ENCODE peak calls at places on chromosome 5, in five cellular contexts. J, K, N, I and C are unnamed samples.

GRCh38 chr5:141866111-141866510 is 12.1 kb downstream of the PCDH1 start:
- DNase-seq in I (no peak), K (no peak), N (peak; percentile 62), J (no peak), C (no peak)

GRCh38 chr5:176639981-176640380 is 7.3 kb upstream of the TSPAN17 start:
- DNase-seq in I (no peak), N (no peak), J (no peak), K (no peak), C (peak; percentile 35)

GRCh38 chr5:181151146-181151545 is 3.8 kb downstream of the OR2V2 start:
- DNase-seq in K (no peak), J (no peak), I (no peak), N (no peak), C (no peak)

GRCh38 chr5:15645376-15645775 is 145.4 kb downstream of the FBXL7 start:
- DNase-seq in K (no peak), I (no peak), N (no peak), J (peak; percentile 12), C (peak; percentile 38)

GRCh38 chr5:81225463-81225862 is 7.7 kb upstream of the CKMT2 start:
- DNase-seq in K (no peak), N (no peak), I (no peak), J (no peak), C (no peak)

GRCh38 chr5:65952259-65952658 is 25.9 kb downstream of the ERBIN start:
- DNase-seq in K (no peak), J (no peak), N (no peak), I (no peak), C (no peak)

GRCh38 chr5:41835625-41836024 is 34.6 kb downstream of the OXCT1 start:
- DNase-seq in K (no peak), J (peak; percentile 79), I (peak; percentile 66), N (peak; percentile 45), C (peak; percentile 78)

GRCh38 chr5:1477341-1477740 is 32.1 kb upstream of the SLC6A3 start:
- DNase-seq in J (no peak), N (peak; percentile 72), K (no peak), I (no peak), C (no peak)

GRCh38 chr5:141245250-141245717 is at the start of gene PCDHB15:
- DNase-seq in J (peak; percentile 3), N (no peak), I (no peak), K (peak; percentile 28), C (peak; percentile 7)

GRCh38 chr5:73464016-73464745 is 15.6 kb upstream of the FOXD1 start:
- DNase-seq in J (no peak), I (peak; percentile 65), K (no peak), N (no peak), C (peak; percentile 81)

GRCh38 chr5:17154211-17154996 is 63.0 kb upstream of the BASP1 start:
- DNase-seq in I (peak; percentile 62), K (no peak), N (no peak), J (no peak), C (peak; percentile 66)

GRCh38 chr5:91151947-91152346 is 231.2 kb downstream of the ARRDC3 start:
- DNase-seq in I (peak; percentile 76), J (peak; percentile 84), N (peak; percentile 64), K (no peak), C (peak; percentile 98)

GRCh38 chr5:56319281-56320242 is 86.4 kb upstream of the ANKRD55 start:
- DNase-seq in J (peak; percentile 67), I (no peak), K (no peak), N (peak; percentile 45), C (peak; percentile 95)

GRCh38 chr5:67182406-67182805 is 14.2 kb downstream of the CD180 start:
- DNase-seq in K (no peak), J (peak; percentile 77), N (peak; percentile 68), I (peak; percentile 41), C (peak; percentile 82)

GRCh38 chr5:157651623-157652376 is 438 bp downstream of the SOX30 start:
- DNase-seq in J (peak; percentile 42), I (no peak), K (peak; percentile 66), N (no peak), C (peak; percentile 53)
- TF ChIP-seq CTCF in J (peak; percentile 26), I (peak; percentile 33), K (peak; percentile 20), N (no peak), C (peak; percentile 23)

GRCh38 chr5:104298518-104298917 is 735.9 kb upstream of the NUDT12 start:
- DNase-seq in N (no peak), K (no peak), J (no peak), I (no peak), C (no peak)
- TF ChIP-seq CTCF in N (no peak), K (no peak), J (no peak), I (no peak), C (no peak)

DNA sequence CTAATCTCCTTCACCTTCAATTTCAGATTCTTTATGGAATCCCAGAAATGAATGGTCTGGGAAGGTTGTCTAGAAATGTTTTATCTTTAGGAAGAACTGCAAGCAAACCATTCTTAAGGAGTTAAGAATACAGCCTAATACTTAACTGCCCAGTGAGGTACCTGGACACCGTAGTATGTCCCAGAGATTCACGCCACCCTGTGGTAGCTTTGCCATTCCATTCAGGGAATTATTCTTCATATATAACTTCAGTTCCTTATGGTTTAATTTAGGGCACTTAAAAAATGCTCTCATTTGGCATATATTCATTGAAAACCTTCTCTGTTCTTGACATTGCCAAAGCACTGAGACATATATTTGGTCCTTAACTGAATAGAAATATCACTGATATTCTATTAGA is 49.7 kb downstream of the ACTBL2 start:
- DNase-seq in K (no peak), N (no peak), J (no peak), I (no peak), C (peak; percentile 67)
- TF ChIP-seq CTCF in K (no peak), N (no peak), J (peak; percentile 4), I (no peak), C (peak; percentile 36)

GRCh38 chr5:171330011-171330410 is 21.0 kb downstream of the TLX3 start:
- DNase-seq in I (no peak), J (no peak), N (no peak), K (no peak), C (no peak)

GRCh38 chr5:171322527-171322926 is 13.5 kb downstream of the TLX3 start:
- DNase-seq in N (no peak), I (no peak), K (no peak), J (no peak), C (no peak)

GRCh38 chr5:171323007-171323406 is 14.0 kb downstream of the TLX3 start:
- DNase-seq in I (no peak), K (no peak), J (no peak), N (no peak), C (no peak)

GRCh38 chr5:171321447-171321846 is 12.4 kb downstream of the TLX3 start:
- DNase-seq in J (no peak), I (no peak), K (no peak), N (no peak), C (no peak)

GRCh38 chr5:171323806-171324632 is 15.0 kb downstream of the TLX3 start:
- DNase-seq in J (no peak), K (no peak), N (no peak), I (no peak), C (no peak)
- TF ChIP-seq CTCF in J (no peak), K (no peak), N (no peak), I (no peak), C (no peak)

GRCh38 chr5:136062563-136063274 is 33.9 kb downstream of the TGFBI start:
- DNase-seq in K (peak; percentile 36), J (peak; percentile 55), I (no peak), N (no peak), C (peak; percentile 65)
- TF ChIP-seq CTCF in K (peak; percentile 23), J (peak; percentile 42), I (peak; percentile 60), N (no peak), C (peak; percentile 48)

DNA sequence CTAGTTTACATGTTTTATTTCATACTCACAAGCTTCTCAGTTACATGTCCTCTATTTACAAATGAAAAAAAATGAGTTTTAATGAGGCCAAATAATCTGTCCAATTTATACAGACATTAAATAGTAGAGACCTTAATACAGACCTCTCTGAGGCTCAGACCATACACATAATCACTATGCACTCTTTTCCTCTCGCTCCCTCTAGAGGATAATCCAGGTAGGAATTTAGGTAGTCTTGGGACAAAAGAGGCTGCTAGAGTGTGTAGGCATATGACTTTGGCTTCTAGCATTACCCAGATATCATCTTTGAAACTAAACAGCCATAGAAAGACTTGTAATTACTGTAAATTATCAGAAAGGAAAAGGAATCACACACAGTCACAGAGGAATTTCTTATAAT is 444.7 kb downstream of the HINT1 start:
- DNase-seq in N (no peak), I (peak; percentile 20), J (peak; percentile 48), K (no peak), C (peak; percentile 80)
- TF ChIP-seq CTCF in N (no peak), I (peak; percentile 66), J (peak; percentile 61), K (peak; percentile 62), C (peak; percentile 82)